ENCODE peak calls at places on chromosomes 16 and 17, in five cellular contexts. One of them, this sample, is unnamed.

GRCh38 chr17:21078056-21078825 is 35.4 kb upstream of the USP22 start:
- DNase-seq in gastrocnemius medialis: no peak
- DNase-seq in mucosa of descending colon: no peak
- DNase-seq in adrenal gland: no peak
- DNase-seq in esophagus squamous epithelium: no peak
- DNase-seq in this sample: no peak

GRCh38 chr17:6110592-6110991 is 40.4 kb downstream of the WSCD1 start:
- DNase-seq in gastrocnemius medialis: no peak
- DNase-seq in mucosa of descending colon: no peak
- DNase-seq in adrenal gland: no peak
- DNase-seq in esophagus squamous epithelium: no peak
- DNase-seq in this sample: peak; percentile 16

GRCh38 chr17:69460963-69461922 is 46.7 kb downstream of the MAP2K6 start:
- DNase-seq in gastrocnemius medialis: peak; percentile 85
- DNase-seq in mucosa of descending colon: no peak
- DNase-seq in adrenal gland: no peak
- DNase-seq in esophagus squamous epithelium: no peak
- DNase-seq in this sample: no peak

GRCh38 chr16:35908152-35908551 is 2448.7 kb downstream of the TP53TG3F start:
- DNase-seq in gastrocnemius medialis: no peak
- DNase-seq in mucosa of descending colon: no peak
- DNase-seq in adrenal gland: no peak
- DNase-seq in esophagus squamous epithelium: no peak
- DNase-seq in this sample: no peak

GRCh38 chr17:83160443-83161297 is 81.3 kb downstream of the METRNL start:
- DNase-seq in gastrocnemius medialis: no peak
- DNase-seq in mucosa of descending colon: no peak
- DNase-seq in adrenal gland: no peak
- DNase-seq in esophagus squamous epithelium: no peak
- DNase-seq in this sample: peak; percentile 69

GRCh38 chr17:794876-795275 is 12.7 kb downstream of the MRM3 start:
- DNase-seq in gastrocnemius medialis: peak; percentile 82
- DNase-seq in mucosa of descending colon: peak; percentile 76
- DNase-seq in adrenal gland: peak; percentile 77
- DNase-seq in esophagus squamous epithelium: no peak
- DNase-seq in this sample: peak; percentile 88

GRCh38 chr17:37176683-37177082 is 199.1 kb upstream of the C17orf78 start:
- DNase-seq in gastrocnemius medialis: no peak
- DNase-seq in mucosa of descending colon: no peak
- DNase-seq in adrenal gland: no peak
- DNase-seq in esophagus squamous epithelium: no peak
- DNase-seq in this sample: no peak

GRCh38 chr17:19664821-19665181 is 16.2 kb downstream of the ALDH3A2 start:
- DNase-seq in gastrocnemius medialis: no peak
- DNase-seq in mucosa of descending colon: no peak
- DNase-seq in adrenal gland: no peak
- DNase-seq in esophagus squamous epithelium: no peak
- DNase-seq in this sample: no peak

GRCh38 chr17:77494664-77495435 is 354.1 kb downstream of the SEC14L1 start:
- DNase-seq in gastrocnemius medialis: peak; percentile 65
- DNase-seq in mucosa of descending colon: peak; percentile 82
- DNase-seq in adrenal gland: peak; percentile 67
- DNase-seq in esophagus squamous epithelium: no peak
- DNase-seq in this sample: peak; percentile 93

GRCh38 chr16:56675685-56676210 is 6.1 kb downstream of the MT1H start:
- DNase-seq in gastrocnemius medialis: no peak
- DNase-seq in mucosa of descending colon: peak; percentile 69
- DNase-seq in adrenal gland: no peak
- DNase-seq in esophagus squamous epithelium: no peak
- DNase-seq in this sample: no peak

GRCh38 chr17:2299756-2300155 is 3.8 kb downstream of the SMG6 start:
- DNase-seq in gastrocnemius medialis: no peak
- DNase-seq in mucosa of descending colon: peak; percentile 50
- DNase-seq in adrenal gland: no peak
- DNase-seq in esophagus squamous epithelium: no peak
- DNase-seq in this sample: no peak

GRCh38 chr17:73838815-73839214 is 194.6 kb upstream of the SDK2 start:
- DNase-seq in gastrocnemius medialis: no peak
- DNase-seq in mucosa of descending colon: no peak
- DNase-seq in adrenal gland: no peak
- DNase-seq in esophagus squamous epithelium: no peak
- DNase-seq in this sample: no peak

GRCh38 chr16:87278191-87279093 is 38.8 kb downstream of the C16orf95 start:
- DNase-seq in gastrocnemius medialis: peak; percentile 29
- DNase-seq in mucosa of descending colon: peak; percentile 72
- DNase-seq in adrenal gland: peak; percentile 72
- DNase-seq in esophagus squamous epithelium: no peak
- DNase-seq in this sample: peak; percentile 84

GRCh38 chr16:53220585-53220984 is 165.8 kb downstream of the CHD9 start:
- DNase-seq in gastrocnemius medialis: no peak
- DNase-seq in mucosa of descending colon: no peak
- DNase-seq in adrenal gland: no peak
- DNase-seq in esophagus squamous epithelium: no peak
- DNase-seq in this sample: no peak

GRCh38 chr16:53213542-53213941 is 158.8 kb downstream of the CHD9 start:
- DNase-seq in gastrocnemius medialis: no peak
- DNase-seq in mucosa of descending colon: no peak
- DNase-seq in adrenal gland: no peak
- DNase-seq in esophagus squamous epithelium: no peak
- DNase-seq in this sample: no peak

GRCh38 chr16:53219795-53220194 is 165.0 kb downstream of the CHD9 start:
- DNase-seq in gastrocnemius medialis: no peak
- DNase-seq in mucosa of descending colon: no peak
- DNase-seq in adrenal gland: no peak
- DNase-seq in esophagus squamous epithelium: no peak
- DNase-seq in this sample: no peak

GRCh38 chr16:53212899-53213235 is 158.1 kb downstream of the CHD9 start:
- DNase-seq in gastrocnemius medialis: no peak
- DNase-seq in mucosa of descending colon: no peak
- DNase-seq in adrenal gland: no peak
- DNase-seq in esophagus squamous epithelium: no peak
- DNase-seq in this sample: no peak

DNA sequence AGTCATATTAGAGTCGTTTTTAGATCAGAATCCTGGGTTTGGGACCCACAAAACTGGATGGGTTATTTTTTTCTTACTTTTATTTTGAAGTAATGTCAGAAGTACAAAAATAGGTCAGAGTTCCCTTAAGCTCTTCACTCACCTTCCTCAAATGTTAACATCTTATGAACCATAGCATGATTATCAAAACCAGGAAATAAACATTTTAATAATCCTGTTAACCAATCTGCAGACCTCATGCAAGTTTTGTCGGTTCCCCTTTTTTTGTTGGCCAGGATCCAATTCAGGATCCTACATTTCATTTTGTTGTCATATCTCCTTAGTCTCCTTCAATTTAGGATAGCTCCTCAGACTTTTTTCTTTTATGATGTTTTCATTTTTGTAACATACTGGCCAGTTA is 162.0 kb downstream of the CHD9 start:
- DNase-seq in gastrocnemius medialis: no peak
- DNase-seq in mucosa of descending colon: no peak
- DNase-seq in adrenal gland: no peak
- DNase-seq in esophagus squamous epithelium: no peak
- DNase-seq in this sample: no peak
- H3K4me1 ChIP-seq in gastrocnemius medialis: peaks cover 77% of the 10 kb centered on the region
- H3K4me1 ChIP-seq in mucosa of descending colon: peaks cover 4% of the 10 kb centered on the region
- H3K4me1 ChIP-seq in adrenal gland: peaks cover 24% of the 10 kb centered on the region
- H3K4me1 ChIP-seq in esophagus squamous epithelium: peaks cover 6% of the 10 kb centered on the region
- H3K4me1 ChIP-seq in this sample: peaks cover 81% of the 10 kb centered on the region

GRCh38 chr17:76262732-76263344 is 2.3 kb upstream of the UBALD2 start:
- DNase-seq in gastrocnemius medialis: peak; percentile 74
- DNase-seq in mucosa of descending colon: peak; percentile 88
- DNase-seq in adrenal gland: no peak
- DNase-seq in esophagus squamous epithelium: no peak
- DNase-seq in this sample: no peak
- H3K4me1 ChIP-seq in gastrocnemius medialis: peaks cover 36% of the 10 kb centered on the region
- H3K4me1 ChIP-seq in mucosa of descending colon: peaks cover 75% of the 10 kb centered on the region
- H3K4me1 ChIP-seq in adrenal gland: peaks cover 17% of the 10 kb centered on the region
- H3K4me1 ChIP-seq in esophagus squamous epithelium: peaks cover 34% of the 10 kb centered on the region
- H3K4me1 ChIP-seq in this sample: peaks cover 31% of the 10 kb centered on the region

DNA sequence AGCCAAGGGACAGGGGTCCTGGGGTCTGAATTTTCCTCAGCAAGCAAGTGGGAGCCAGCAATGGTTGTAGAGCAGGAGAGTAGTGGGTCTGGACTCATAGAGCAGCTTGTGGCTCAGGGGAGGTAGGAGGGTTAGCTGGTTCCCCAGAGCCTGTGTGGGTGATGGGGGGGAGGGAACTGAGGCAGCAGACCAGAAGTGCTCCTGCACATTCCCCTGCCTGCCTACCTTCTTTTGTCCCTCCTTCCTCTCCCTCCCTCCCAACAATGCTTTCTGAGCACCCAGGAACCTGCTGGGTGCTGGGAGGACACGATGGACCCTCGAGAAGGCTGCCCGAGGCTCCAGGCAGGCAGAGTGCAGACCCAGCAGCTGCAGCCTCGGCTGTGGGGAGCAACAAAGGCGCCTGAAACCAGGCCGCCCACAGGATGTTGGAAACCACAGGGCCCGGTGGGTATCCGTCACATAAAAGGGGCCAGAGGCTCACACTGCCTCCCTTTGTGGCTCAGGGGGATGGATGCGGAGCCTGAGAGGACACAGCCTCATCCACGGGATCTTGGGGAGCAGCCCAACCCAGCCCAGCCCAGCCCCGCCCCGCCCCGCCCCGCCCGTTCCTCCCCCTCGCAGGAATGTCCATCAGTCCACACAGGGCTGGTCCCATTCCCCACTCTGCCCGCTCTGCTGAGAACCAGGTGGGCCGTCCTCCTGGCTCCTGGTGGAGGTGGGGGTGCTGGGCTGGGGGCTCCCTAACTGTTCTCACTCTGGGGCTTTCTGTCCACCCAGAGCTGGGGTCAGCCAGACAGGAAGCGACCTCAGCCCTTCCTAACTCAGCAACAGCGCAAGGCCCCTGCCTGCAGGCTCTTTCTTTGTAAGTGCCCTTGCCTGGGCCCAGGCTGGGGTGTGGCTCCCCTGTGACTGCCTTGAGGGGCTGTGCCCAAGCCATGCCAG is 1.7 kb upstream of the NLRC3 start:
- DNase-seq in gastrocnemius medialis: no peak
- DNase-seq in mucosa of descending colon: peak; percentile 80
- DNase-seq in adrenal gland: no peak
- DNase-seq in esophagus squamous epithelium: no peak
- DNase-seq in this sample: peak; percentile 89
- H3K4me1 ChIP-seq in gastrocnemius medialis: no peaks in the 10 kb centered on the region
- H3K4me1 ChIP-seq in mucosa of descending colon: no peaks in the 10 kb centered on the region
- H3K4me1 ChIP-seq in adrenal gland: no peaks in the 10 kb centered on the region
- H3K4me1 ChIP-seq in esophagus squamous epithelium: no peaks in the 10 kb centered on the region
- H3K4me1 ChIP-seq in this sample: peaks cover 70% of the 10 kb centered on the region

GRCh38 chr17:76139801-76140660 is 1.0 kb downstream of the FOXJ1 start:
- DNase-seq in gastrocnemius medialis: no peak
- DNase-seq in mucosa of descending colon: no peak
- DNase-seq in adrenal gland: no peak
- DNase-seq in esophagus squamous epithelium: no peak
- DNase-seq in this sample: peak; percentile 83
- H3K4me1 ChIP-seq in gastrocnemius medialis: peaks cover 23% of the 10 kb centered on the region
- H3K4me1 ChIP-seq in mucosa of descending colon: peaks cover 13% of the 10 kb centered on the region
- H3K4me1 ChIP-seq in adrenal gland: peaks cover 3% of the 10 kb centered on the region
- H3K4me1 ChIP-seq in esophagus squamous epithelium: peaks cover 19% of the 10 kb centered on the region
- H3K4me1 ChIP-seq in this sample: peaks cover 49% of the 10 kb centered on the region

GRCh38 chr17:64115871-64116534 is 13.9 kb downstream of the ERN1 start:
- DNase-seq in gastrocnemius medialis: no peak
- DNase-seq in mucosa of descending colon: no peak
- DNase-seq in adrenal gland: no peak
- DNase-seq in esophagus squamous epithelium: no peak
- DNase-seq in this sample: no peak
- H3K4me1 ChIP-seq in gastrocnemius medialis: peaks cover 27% of the 10 kb centered on the region
- H3K4me1 ChIP-seq in mucosa of descending colon: peaks cover 12% of the 10 kb centered on the region
- H3K4me1 ChIP-seq in adrenal gland: peaks cover 49% of the 10 kb centered on the region
- H3K4me1 ChIP-seq in esophagus squamous epithelium: peaks cover 33% of the 10 kb centered on the region
- H3K4me1 ChIP-seq in this sample: peaks cover 70% of the 10 kb centered on the region

GRCh38 chr17:35728551-35728950 is 2.9 kb upstream of the RASL10B start:
- DNase-seq in gastrocnemius medialis: no peak
- DNase-seq in mucosa of descending colon: no peak
- DNase-seq in adrenal gland: no peak
- DNase-seq in esophagus squamous epithelium: no peak
- DNase-seq in this sample: no peak

GRCh38 chr17:35725917-35726608 is 5.4 kb upstream of the RASL10B start:
- DNase-seq in gastrocnemius medialis: no peak
- DNase-seq in mucosa of descending colon: no peak
- DNase-seq in adrenal gland: no peak
- DNase-seq in esophagus squamous epithelium: no peak
- DNase-seq in this sample: no peak

GRCh38 chr17:35727635-35728034 is 3.8 kb upstream of the RASL10B start:
- DNase-seq in gastrocnemius medialis: no peak
- DNase-seq in mucosa of descending colon: no peak
- DNase-seq in adrenal gland: no peak
- DNase-seq in esophagus squamous epithelium: no peak
- DNase-seq in this sample: no peak

GRCh38 chr17:35725058-35725457 is 6.4 kb upstream of the RASL10B start:
- DNase-seq in gastrocnemius medialis: no peak
- DNase-seq in mucosa of descending colon: no peak
- DNase-seq in adrenal gland: no peak
- DNase-seq in esophagus squamous epithelium: no peak
- DNase-seq in this sample: no peak

GRCh38 chr17:35726609-35727460 is 4.6 kb upstream of the RASL10B start:
- DNase-seq in gastrocnemius medialis: peak; percentile 48
- DNase-seq in mucosa of descending colon: no peak
- DNase-seq in adrenal gland: peak; percentile 58
- DNase-seq in esophagus squamous epithelium: no peak
- DNase-seq in this sample: no peak
- H3K4me1 ChIP-seq in gastrocnemius medialis: peaks cover 25% of the 10 kb centered on the region
- H3K4me1 ChIP-seq in mucosa of descending colon: peaks cover 8% of the 10 kb centered on the region
- H3K4me1 ChIP-seq in adrenal gland: peaks cover 6% of the 10 kb centered on the region
- H3K4me1 ChIP-seq in esophagus squamous epithelium: peaks cover 9% of the 10 kb centered on the region
- H3K4me1 ChIP-seq in this sample: peaks cover 11% of the 10 kb centered on the region

This sample was measured in spleen.